ENCODE peak calls at places on chromosomes 7 and 10, in five cellular contexts. C, R, Y, P and B are unnamed samples.

GRCh38 chr10:85319826-85320225 is 991.4 kb downstream of the CCSER2 start:
- DNase-seq in R (no peak), C (no peak), Y (no peak), P (no peak), B (no peak)

GRCh38 chr7:77658928-77659327 is 37.3 kb upstream of the RSBN1L start:
- DNase-seq in P (no peak), C (no peak), Y (no peak), R (no peak), B (peak; percentile 24)

GRCh38 chr10:132806126-132807061 is 20.4 kb upstream of the NKX6-2 start:
- DNase-seq in Y (no peak), P (peak; percentile 46), C (no peak), R (peak; percentile 20), B (no peak)

GRCh38 chr10:102660891-102661613 is 16.8 kb downstream of the TRIM8 start:
- DNase-seq in C (no peak), R (peak; percentile 81), Y (no peak), P (no peak), B (peak; percentile 89)

GRCh38 chr10:74262856-74263255 is 111.8 kb downstream of the ADK start:
- DNase-seq in C (no peak), P (no peak), R (no peak), Y (no peak), B (no peak)

GRCh38 chr7:105782391-105783063 is 93.9 kb downstream of the ATXN7L1 start:
- DNase-seq in R (no peak), Y (no peak), P (no peak), C (no peak), B (no peak)

GRCh38 chr10:86650151-86650550 is 4.2 kb upstream of the OPN4 start:
- DNase-seq in R (peak; percentile 13), Y (no peak), P (peak; percentile 44), C (no peak), B (no peak)

GRCh38 chr10:121591186-121591585 is 7.1 kb downstream of the FGFR2 start:
- DNase-seq in C (no peak), R (no peak), Y (no peak), P (peak; percentile 33), B (no peak)

GRCh38 chr10:131167036-131167860 is 144.3 kb downstream of the TCERG1L start:
- DNase-seq in Y (no peak), R (peak; percentile 21), C (no peak), P (no peak), B (no peak)

GRCh38 chr10:29535778-29536459 is 98.9 kb downstream of the SVIL start:
- DNase-seq in C (no peak), P (no peak), R (peak; percentile 39), Y (no peak), B (no peak)

GRCh38 chr7:144854839-144855424 is 19.1 kb upstream of the TPK1 start:
- DNase-seq in P (no peak), Y (no peak), C (no peak), R (no peak), B (no peak)

DNA sequence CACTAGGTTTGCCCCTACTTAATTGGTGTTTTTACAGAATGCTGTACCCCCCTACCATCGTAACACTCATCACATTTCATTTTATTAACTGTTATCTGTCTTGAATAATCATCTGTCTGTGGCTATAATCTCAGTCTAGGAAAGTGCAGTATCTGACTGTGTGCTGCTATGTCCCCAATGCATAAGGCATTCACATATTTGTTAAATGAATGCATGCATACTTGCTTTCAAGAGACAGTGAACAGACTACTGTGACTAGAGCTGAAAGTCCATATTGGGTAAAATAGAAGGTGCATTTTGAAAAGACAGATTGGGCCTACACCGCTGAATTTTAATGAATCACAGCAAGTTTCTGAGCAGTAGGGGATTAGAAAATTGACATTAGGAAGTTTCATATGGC is 112.3 kb downstream of the ARHGAP12 start:
- DNase-seq in Y (no peak), R (no peak), C (no peak), P (no peak), B (no peak)
- TF ChIP-seq EP300 in Y (no peak), R (no peak), C (no peak), P (peak; percentile 21), B (no peak)

DNA sequence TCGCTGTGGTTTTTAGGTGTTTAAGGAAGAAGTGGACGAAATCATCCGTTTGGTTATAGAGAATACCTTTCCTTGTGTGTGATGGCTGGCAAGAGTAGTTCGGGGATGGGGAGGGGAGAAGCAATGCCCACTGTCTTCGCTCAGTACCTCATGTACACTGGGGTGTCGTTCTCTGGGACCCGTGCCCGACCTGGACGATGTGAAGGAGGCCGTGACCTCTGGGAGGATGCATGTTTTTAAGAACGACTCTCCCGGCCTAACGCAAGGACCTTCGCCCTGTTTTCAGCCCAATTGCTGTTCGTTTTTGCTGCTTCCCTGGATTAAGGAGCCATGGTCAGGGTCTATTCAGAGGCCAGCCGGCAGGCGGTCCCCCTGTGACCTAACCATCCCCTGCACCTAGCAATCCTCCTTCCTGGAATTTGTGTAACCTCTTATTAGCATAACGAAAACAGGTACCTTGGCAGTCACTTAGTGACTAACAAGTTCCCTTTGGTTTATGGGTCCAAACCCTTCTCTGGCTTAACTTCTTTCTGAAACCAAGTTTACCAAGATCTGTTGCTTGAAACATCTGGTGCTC is 1.3 kb downstream of the NFE2L3 start:
- DNase-seq in Y (no peak), P (no peak), R (no peak), C (no peak), B (no peak)
- H3K4me3 ChIP-seq in Y (peak overlapping the region; percentile 95), P (peak overlapping the region; percentile 75), R (peak overlapping the region; percentile 63), C (peak overlapping the region; percentile 55), B (peak overlapping the region; percentile 70)

GRCh38 chr7:75989084-75989725 is 5.2 kb downstream of the TMEM120A start:
- DNase-seq in P (no peak), C (no peak), R (no peak), Y (no peak), B (peak; percentile 71)
- TF ChIP-seq POLR2AphosphoS5 in P (no peak), C (no peak), R (no peak), Y (no peak), B (no peak)

GRCh38 chr10:97086530-97086929 is 99.2 kb downstream of the SLIT1 start:
- DNase-seq in C (no peak), Y (no peak), P (no peak), R (no peak), B (no peak)

GRCh38 chr10:97079454-97079853 is 106.3 kb downstream of the SLIT1 start:
- DNase-seq in Y (no peak), R (no peak), C (no peak), P (no peak), B (no peak)

GRCh38 chr10:97081621-97082235 is 104.0 kb downstream of the SLIT1 start:
- DNase-seq in P (no peak), R (peak; percentile 47), C (no peak), Y (peak; percentile 63), B (peak; percentile 37)

GRCh38 chr10:97080051-97080776 is 105.5 kb downstream of the SLIT1 start:
- DNase-seq in Y (no peak), P (no peak), C (no peak), R (no peak), B (no peak)

GRCh38 chr10:97083228-97083860 is 102.4 kb downstream of the SLIT1 start:
- DNase-seq in Y (no peak), R (no peak), P (no peak), C (no peak), B (no peak)
- TF ChIP-seq EP300 in Y (no peak), R (no peak), P (no peak), C (no peak), B (no peak)

GRCh38 chr10:13349776-13350274 is 1.7 kb upstream of the SEPHS1 start:
- DNase-seq in C (no peak), R (peak; percentile 37), Y (peak; percentile 97), P (peak; percentile 70), B (peak; percentile 74)
- H3K4me3 ChIP-seq in C (peak overlapping the region; percentile 85), R (peak overlapping the region; percentile 63), Y (peak overlapping the region; percentile 87), P (peak overlapping the region; percentile 72), B (peak overlapping the region; percentile 95)

DNA sequence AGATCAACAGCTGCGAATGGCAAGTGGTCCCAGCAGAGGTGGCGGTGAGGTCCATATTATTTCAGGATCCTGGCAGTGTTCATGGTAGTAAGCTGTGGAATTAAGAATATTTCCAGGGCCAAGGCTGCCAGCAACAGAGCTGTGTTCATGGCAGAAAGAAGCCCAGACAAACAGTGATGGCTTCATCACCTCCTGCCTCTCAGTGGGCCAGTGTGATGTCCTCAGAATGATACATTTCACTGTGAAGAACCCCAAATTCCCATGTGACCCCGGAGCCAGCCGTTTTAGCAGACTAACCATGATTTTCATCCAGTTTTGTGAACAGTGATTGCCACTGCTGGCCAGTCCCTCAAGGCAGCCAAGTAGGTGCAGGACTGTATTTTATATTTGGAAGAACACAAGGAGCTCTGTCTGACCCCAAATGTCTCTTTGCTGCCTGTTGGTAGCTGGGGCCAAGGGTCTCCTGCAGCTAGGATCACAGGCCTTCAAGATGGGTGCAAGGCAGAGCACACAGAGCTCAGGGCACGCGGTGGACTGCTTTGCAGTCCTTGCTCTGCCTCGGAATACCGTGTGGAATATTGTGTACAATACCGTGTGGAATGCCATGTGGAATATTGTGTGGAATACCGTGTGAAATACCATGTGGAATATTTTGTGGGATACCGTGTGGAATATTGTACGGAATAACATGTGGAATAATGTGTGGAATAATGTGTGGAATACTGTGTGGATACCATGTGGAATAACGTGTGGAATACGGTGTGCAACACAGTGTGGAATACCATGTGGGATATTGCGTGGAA is 132.3 kb upstream of the CHST15 start:
- DNase-seq in C (no peak), R (peak; percentile 24), Y (no peak), P (no peak), B (no peak)
- TF ChIP-seq POLR2AphosphoS5 in C (no peak), R (no peak), Y (no peak), P (no peak), B (no peak)

GRCh38 chr7:139118803-139119485 is 9.4 kb upstream of the ZC3HAV1 start:
- DNase-seq in P (no peak), Y (no peak), R (no peak), C (no peak), B (no peak)
- TF ChIP-seq EP300 in P (no peak), Y (no peak), R (no peak), C (no peak), B (no peak)

GRCh38 chr10:114303556-114303955 is 64.5 kb downstream of the VWA2 start:
- DNase-seq in C (no peak), Y (no peak), P (peak; percentile 54), R (no peak), B (no peak)

GRCh38 chr10:114304566-114305421 is 65.7 kb downstream of the VWA2 start:
- DNase-seq in P (peak; percentile 68), Y (no peak), C (no peak), R (peak; percentile 59), B (peak; percentile 86)

GRCh38 chr10:114301951-114302710 is 63.1 kb downstream of the VWA2 start:
- DNase-seq in Y (no peak), C (no peak), R (no peak), P (peak; percentile 64), B (peak; percentile 69)

GRCh38 chr10:114305521-114305925 is 66.5 kb downstream of the VWA2 start:
- DNase-seq in R (no peak), Y (no peak), P (peak; percentile 53), C (no peak), B (peak; percentile 56)

GRCh38 chr10:114304017-114304565 is 65.0 kb downstream of the VWA2 start:
- DNase-seq in C (peak; percentile 96), R (peak; percentile 83), P (peak; percentile 80), Y (no peak), B (no peak)
- H3K4me3 ChIP-seq in C (peak overlapping the region; percentile 36), R (peak overlapping the region; percentile 31), P (peak overlapping the region; percentile 40), Y (peak overlapping the region; percentile 68), B (peak overlapping the region; percentile 31)